ENCODE peak calls at places on chromosomes 13 and 19, in five cellular contexts. G is mucosa of descending colon, P is pancreas, I is A549, C is K562. B is an unnamed sample.

GRCh38 chr19:53057904-53058579 is 13.5 kb downstream of the ERVV-2 start:
- DNase-seq in G (no peak), I (no peak), P (peak; percentile 26), C (no peak), B (peak; percentile 54)

GRCh38 chr19:51712461-51713081 is 11.2 kb downstream of the HAS1 start:
- DNase-seq in C (peak; percentile 65), G (no peak), I (peak; percentile 83), P (no peak), B (no peak)

GRCh38 chr13:114118763-114119123 is 13.7 kb downstream of the RASA3 start:
- DNase-seq in I (no peak), P (peak; percentile 46), G (peak; percentile 32), C (no peak), B (no peak)

GRCh38 chr13:73914119-73914518 is 220.1 kb downstream of the KLF12 start:
- DNase-seq in G (no peak), P (no peak), C (no peak), I (no peak), B (no peak)

GRCh38 chr13:27465611-27466010 is 15.2 kb upstream of the MTIF3 start:
- DNase-seq in P (no peak), I (no peak), G (no peak), C (no peak), B (no peak)

GRCh38 chr13:44219808-44220544 is 153.6 kb upstream of the SERP2 start:
- DNase-seq in I (peak; percentile 58), P (no peak), G (no peak), C (no peak), B (no peak)

GRCh38 chr19:55253842-55254624 is 4.8 kb downstream of the PPP6R1 start:
- DNase-seq in P (no peak), I (no peak), G (peak; percentile 78), C (no peak), B (no peak)

GRCh38 chr13:30340367-30341184 is 33.2 kb upstream of the KATNAL1 start:
- DNase-seq in P (no peak), C (peak; percentile 67), G (peak; percentile 54), I (no peak), B (no peak)

GRCh38 chr13:29791997-29792775 is 58.2 kb downstream of the UBL3 start:
- DNase-seq in I (no peak), C (no peak), G (no peak), P (no peak), B (no peak)

GRCh38 chr13:100987993-100988392 is 313.4 kb upstream of the TMTC4 start:
- DNase-seq in C (no peak), P (no peak), I (peak; percentile 1), G (no peak), B (no peak)

GRCh38 chr19:4744451-4745170 is 21.0 kb upstream of the DPP9 start:
- DNase-seq in P (no peak), G (no peak), C (peak; percentile 53), I (peak; percentile 52), B (no peak)

GRCh38 chr13:50387124-50387581 is 371.9 kb downstream of the KCNRG start:
- DNase-seq in I (no peak), P (peak; percentile 15), G (peak; percentile 56), C (peak; percentile 62), B (peak; percentile 46)

GRCh38 chr13:30276178-30276577 is 31.2 kb downstream of the KATNAL1 start:
- DNase-seq in C (no peak), G (no peak), P (no peak), I (no peak), B (no peak)

GRCh38 chr19:52997975-52998374 is 15.7 kb upstream of the ERVV-1 start:
- DNase-seq in I (no peak), P (no peak), G (no peak), C (no peak), B (no peak)

GRCh38 chr13:43266953-43267615 is 243.7 kb downstream of the DNAJC15 start:
- DNase-seq in P (no peak), I (no peak), G (no peak), C (no peak), B (no peak)

GRCh38 chr19:17779281-17779930 is 15.5 kb upstream of the B3GNT3 start:
- DNase-seq in P (no peak), G (peak; percentile 71), I (peak; percentile 90), C (peak; percentile 85), B (peak; percentile 44)

GRCh38 chr19:27776524-27776923 is 1436.4 kb downstream of the UQCRFS1 start:
- DNase-seq in G (no peak), I (no peak), C (peak; percentile 25), P (no peak), B (no peak)

GRCh38 chr13:79663977-79664636 is 183.2 kb downstream of the NDFIP2 start:
- DNase-seq in C (no peak), P (no peak), G (no peak), I (no peak), B (no peak)

GRCh38 chr13:79660361-79660760 is 179.4 kb downstream of the NDFIP2 start:
- DNase-seq in C (no peak), G (no peak), P (no peak), I (no peak), B (no peak)

GRCh38 chr13:79659161-79659560 is 178.2 kb downstream of the NDFIP2 start:
- DNase-seq in I (no peak), C (no peak), G (no peak), P (peak; percentile 15), B (no peak)

GRCh38 chr13:79663420-79663819 is 182.5 kb downstream of the NDFIP2 start:
- DNase-seq in I (no peak), C (no peak), G (no peak), P (no peak), B (no peak)

GRCh38 chr13:79662882-79663281 is 181.9 kb downstream of the NDFIP2 start:
- DNase-seq in G (no peak), I (peak; percentile 12), P (no peak), C (no peak), B (no peak)
- TF ChIP-seq CTCF in G (no peak), I (no peak), P (no peak), C (no peak), B (no peak)

GRCh38 chr19:13859361-13859880 is 17.5 kb upstream of the NANOS3 start:
- DNase-seq in P (no peak), G (no peak), C (peak; percentile 43), I (peak; percentile 76), B (no peak)
- TF ChIP-seq CTCF in P (no peak), G (no peak), C (no peak), I (no peak), B (no peak)

GRCh38 chr19:11984986-11985385 is 20.1 kb downstream of the ZNF763 start:
- DNase-seq in P (no peak), G (no peak), I (no peak), C (peak; percentile 38), B (no peak)
- TF ChIP-seq CTCF in P (no peak), G (no peak), I (no peak), C (peak; percentile 41), B (no peak)

GRCh38 chr13:40813662-40814454 is 24.4 kb downstream of the SLC25A15 start:
- DNase-seq in G (no peak), I (peak; percentile 3), C (peak; percentile 12), P (no peak), B (no peak)
- TF ChIP-seq CTCF in G (no peak), I (no peak), C (peak; percentile 63), P (no peak), B (peak; percentile 29)

GRCh38 chr13:22801402-22802003 is 379.3 kb upstream of the SGCG start:
- DNase-seq in P (no peak), G (no peak), I (peak; percentile 18), C (peak; percentile 30), B (no peak)
- TF ChIP-seq CTCF in P (no peak), G (no peak), I (peak; percentile 30), C (peak; percentile 19), B (peak; percentile 41)

DNA sequence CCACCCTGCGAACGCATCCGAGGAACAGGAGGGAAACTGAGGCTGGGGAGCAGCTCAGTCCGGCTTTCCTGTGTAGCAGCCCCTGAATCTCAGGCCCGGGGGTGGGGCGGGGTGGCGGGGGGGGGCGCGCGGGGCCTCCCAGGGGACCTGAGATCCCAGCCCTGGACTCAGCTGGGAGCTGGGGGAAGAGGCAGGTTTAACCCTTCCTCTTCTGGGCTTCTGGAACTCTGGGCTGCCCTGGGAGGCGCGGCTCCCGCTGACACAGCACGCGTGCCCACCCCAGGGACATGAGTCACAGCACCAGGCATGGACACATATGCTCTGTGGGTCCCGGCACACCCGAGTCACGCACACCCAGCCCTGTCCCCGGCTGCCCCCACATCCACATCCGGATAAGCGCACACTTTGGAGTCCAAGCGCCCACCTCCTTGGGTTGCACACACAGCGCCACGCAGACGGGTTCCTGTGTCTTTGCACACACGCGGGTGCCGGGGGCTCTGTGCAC is 3.5 kb upstream of the CIRBP start:
- DNase-seq in C (peak; percentile 47), P (peak; percentile 52), G (peak; percentile 91), I (peak; percentile 67), B (no peak)
- TF ChIP-seq CTCF in C (no peak), P (no peak), G (no peak), I (no peak), B (no peak)

DNA sequence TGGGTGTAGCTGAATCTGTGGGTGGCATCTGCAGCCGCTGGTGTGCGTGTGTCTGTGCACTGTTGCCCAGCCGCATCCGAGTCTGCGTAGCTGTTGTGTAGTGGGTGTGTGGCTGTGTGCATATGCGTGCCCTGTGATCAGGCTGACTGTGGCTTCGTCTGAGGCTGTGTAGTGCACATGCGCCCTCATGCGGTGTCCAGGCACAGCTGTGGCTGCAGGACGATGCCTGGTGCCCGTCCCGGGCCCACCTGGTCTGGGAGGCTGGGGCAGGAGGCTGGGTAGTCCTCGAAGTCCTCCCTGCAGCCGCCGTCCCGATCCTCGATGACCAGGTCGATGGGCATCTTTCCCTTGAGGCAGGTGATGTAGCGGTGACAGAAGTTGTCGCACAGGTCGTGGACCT is 4.9 kb downstream of the MEIS3 start:
- DNase-seq in C (peak; percentile 70), P (no peak), I (peak; percentile 82), G (no peak), B (peak; percentile 46)
- TF ChIP-seq CTCF in C (peak; percentile 54), P (no peak), I (peak; percentile 52), G (no peak), B (no peak)

DNA sequence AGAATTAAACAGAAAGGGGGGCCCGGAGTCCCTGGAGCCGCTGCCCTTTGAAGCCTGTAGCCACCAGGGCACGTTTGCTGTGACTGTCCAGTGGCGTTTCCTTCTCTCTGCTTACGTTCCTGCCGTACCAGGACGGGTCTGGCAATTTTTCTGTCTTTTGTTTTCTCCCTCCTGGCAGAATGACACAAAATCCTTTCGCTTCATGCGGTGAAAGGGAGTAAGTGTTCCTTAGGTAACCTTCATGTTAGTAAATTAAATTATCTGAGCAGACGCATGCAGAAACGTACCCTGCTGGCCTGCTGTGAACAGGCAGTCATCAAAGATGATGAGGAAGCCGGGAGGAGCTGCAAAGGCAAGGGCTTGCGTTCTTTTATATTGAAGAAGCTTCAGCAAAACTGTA is 299.3 kb upstream of the ARGLU1 start:
- DNase-seq in G (no peak), P (no peak), I (no peak), C (no peak), B (no peak)
- TF ChIP-seq CTCF in G (no peak), P (no peak), I (no peak), C (no peak), B (no peak)

GRCh38 chr19:49469828-49470614 is 4.0 kb upstream of the FLT3LG start:
- DNase-seq in C (no peak), I (peak; percentile 49), P (no peak), G (peak; percentile 87), B (no peak)
- TF ChIP-seq CTCF in C (peak; percentile 61), I (peak; percentile 37), P (no peak), G (peak; percentile 7), B (no peak)